ENCODE peak calls at places on chromosomes 16 and 17, in four cellular contexts. D is stimulated activated CD4-positive, alpha-beta T cell treated with anti-CD3 and anti-CD28 coated beads, Interleukin-1b, Interleukin-23, amount 100 ng/mL, for 1 hour; S is tibial artery; K is activated CD4-positive, alpha-beta T cell treated with anti-CD3 and anti-CD28 coated beads, Interleukin-2, amount 50 U/mL, for 1 hour. C is an unnamed sample.

GRCh38 chr16:49340466-49340865 is 33.1 kb upstream of the C16orf78 start:
- DNase-seq in K (no peak), D (no peak), S (no peak), C (no peak)

GRCh38 chr17:68326681-68327080 is 35.4 kb downstream of the ARSG start:
- DNase-seq in K (no peak), S (no peak), D (no peak), C (no peak)

GRCh38 chr17:60229189-60229802 is 79.5 kb downstream of the CA4 start:
- DNase-seq in K (no peak), D (no peak), S (no peak), C (no peak)

GRCh38 chr17:45705123-45706009 is 78.8 kb upstream of the CRHR1 start:
- DNase-seq in S (no peak), K (no peak), D (no peak), C (no peak)

GRCh38 chr16:52283581-52284375 is 263.2 kb downstream of the TOX3 start:
- DNase-seq in S (no peak), D (no peak), K (no peak), C (no peak)

GRCh38 chr17:81858967-81859905 is 1.1 kb downstream of the P4HB start:
- DNase-seq in D (no peak), K (no peak), S (no peak), C (no peak)

GRCh38 chr16:17461951-17462729 is 8.6 kb downstream of the XYLT1 start:
- DNase-seq in S (no peak), K (no peak), D (no peak), C (peak; percentile 44)

GRCh38 chr16:87255866-87256265 is 61.3 kb downstream of the C16orf95 start:
- DNase-seq in D (no peak), K (no peak), S (no peak), C (no peak)

GRCh38 chr17:45824475-45824874 is 20.2 kb upstream of the SPPL2C start:
- DNase-seq in D (no peak), S (no peak), K (no peak), C (no peak)

GRCh38 chr17:15264542-15264941 is 584 bp downstream of the PMP22 start:
- DNase-seq in D (no peak), S (peak; percentile 54), K (no peak), C (no peak)

GRCh38 chr16:22063888-22064467 is 28.4 kb upstream of the VWA3A start:
- DNase-seq in D (no peak), S (no peak), K (no peak), C (no peak)

GRCh38 chr16:27361987-27362386 is 40.0 kb upstream of the IL21R start:
- DNase-seq in D (no peak), S (no peak), K (no peak), C (no peak)

GRCh38 chr17:28549274-28550132 is 2.9 kb downstream of the UNC119 start:
- DNase-seq in D (peak; percentile 21), S (no peak), K (peak; percentile 58), C (peak; percentile 61)

GRCh38 chr17:59287887-59288286 is 43.6 kb upstream of the YPEL2 start:
- DNase-seq in S (no peak), K (no peak), D (no peak), C (no peak)

GRCh38 chr17:65064452-65065019 is 8.0 kb upstream of the GNA13 start:
- DNase-seq in K (no peak), D (no peak), S (no peak), C (no peak)

GRCh38 chr16:74577882-74578366 is 29.0 kb downstream of the GLG1 start:
- DNase-seq in K (no peak), S (no peak), D (no peak), C (no peak)

GRCh38 chr16:31508706-31509523 is 724 bp upstream of the RUSF1 start:
- DNase-seq in S (no peak), D (no peak), K (no peak), C (no peak)

GRCh38 chr16:48613061-48613957 is 3.3 kb upstream of the N4BP1 start:
- DNase-seq in K (peak; percentile 62), D (no peak), S (no peak), C (no peak)

GRCh38 chr17:27793168-27793905 is 7.0 kb downstream of the NOS2 start:
- DNase-seq in D (no peak), S (no peak), K (no peak), C (no peak)

GRCh38 chr17:39080416-39081179 is 70.8 kb downstream of the PLXDC1 start:
- DNase-seq in K (no peak), D (no peak), S (peak; percentile 62), C (no peak)

GRCh38 chr17:75679706-75680201 is 12.6 kb downstream of the SAP30BP start:
- DNase-seq in S (no peak), D (no peak), K (no peak), C (no peak)

GRCh38 chr16:3789375-3790067 is 72.2 kb upstream of the TRAP1 start:
- DNase-seq in D (no peak), S (no peak), K (no peak), C (no peak)